ENCODE peak calls at places on chromosomes 11 and 22, in four cellular contexts. A is kidney epithelial cell, I is WERI-Rb-1, P is GM12864. E is an unnamed sample.

GRCh38 chr22:29156507-29156906 is 49.2 kb upstream of the EMID1 start:
- DNase-seq in A (no peak), P (no peak), I (peak), E (no peak)

GRCh38 chr11:63888170-63889086 is 28.5 kb downstream of the RCOR2 start:
- DNase-seq in I (peak), P (no peak), A (peak), E (peak)

GRCh38 chr11:77468527-77468926 is 5.4 kb downstream of the PAK1 start:
- DNase-seq in I (no peak), P (no peak), A (no peak), E (no peak)

GRCh38 chr11:113184498-113184897 is 129.9 kb upstream of the TTC12 start:
- DNase-seq in P (no peak), A (peak), I (no peak), E (no peak)

GRCh38 chr11:120079750-120080610 is 57.9 kb downstream of the TRIM29 start:
- DNase-seq in A (no peak), I (peak), P (no peak), E (no peak)

GRCh38 chr11:2669926-2670469 is 29.8 kb downstream of the KCNQ1OT1 start:
- DNase-seq in I (peak), A (no peak), P (no peak), E (no peak)

GRCh38 chr11:111826322-111826950 is 44.9 kb downstream of the ALG9 start:
- DNase-seq in A (no peak), I (no peak), P (no peak), E (no peak)

GRCh38 chr22:36727927-36728488 is 24.5 kb upstream of the CACNG2 start:
- DNase-seq in P (no peak), I (no peak), A (no peak), E (no peak)

GRCh38 chr11:43943931-43944751 is 1.7 kb downstream of the C11orf96 start:
- DNase-seq in I (peak), P (no peak), A (no peak), E (peak)

GRCh38 chr22:33000342-33001280 is 57.6 kb downstream of the SYN3 start:
- DNase-seq in P (no peak), I (peak), A (no peak), E (peak)

GRCh38 chr11:17259519-17259918 is 17.0 kb upstream of the NUCB2 start:
- DNase-seq in P (no peak), A (no peak), I (no peak), E (no peak)

GRCh38 chr11:13487661-13488030 is 8.2 kb downstream of the PTH start:
- DNase-seq in P (no peak), A (no peak), I (no peak), E (no peak)

GRCh38 chr11:13486926-13487660 is 8.7 kb downstream of the PTH start:
- DNase-seq in I (peak), P (no peak), A (no peak), E (peak)
- H3K4me3 ChIP-seq in I (no peak), P (no peak), A (no peak), E (peak)

DNA sequence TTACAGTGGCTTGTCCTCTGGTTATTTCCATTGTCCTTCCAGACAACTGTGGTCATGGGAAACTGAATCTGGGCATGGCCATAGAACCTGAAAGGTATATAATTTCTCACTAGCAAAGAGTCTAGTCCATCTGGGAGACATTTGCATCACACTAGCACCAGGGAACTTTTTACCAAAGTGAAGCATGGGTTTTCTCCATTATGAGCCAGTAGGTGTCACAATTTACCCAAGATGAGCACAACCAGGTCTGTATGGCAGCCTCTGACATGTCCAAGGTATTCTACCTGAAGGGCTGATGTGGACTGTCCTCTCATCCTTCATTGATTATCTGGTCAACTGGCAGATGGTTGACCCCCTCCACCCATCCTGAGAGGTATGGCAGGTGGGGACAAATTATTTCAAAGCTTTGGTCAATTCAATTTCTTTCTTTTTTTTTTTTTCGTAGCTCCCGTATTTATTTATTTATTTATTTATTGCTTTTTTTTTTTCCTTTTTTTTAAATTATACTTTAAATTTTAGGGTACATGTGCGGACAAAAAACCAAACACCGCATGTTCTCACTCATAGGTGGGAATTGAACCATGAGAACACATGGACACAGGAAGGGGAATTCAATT is 425.9 kb downstream of the TMEM135 start:
- DNase-seq in A (no peak), P (no peak), I (peak), E (no peak)
- TF ChIP-seq CTCF in A (peak), P (peak), I (peak), E (peak)

GRCh38 chr11:506950-507726 is at the start of gene RNH1:
- DNase-seq in P (peak), A (peak), I (peak), E (peak)

GRCh38 chr11:504053-504993 is 2.7 kb downstream of the RNH1 start:
- DNase-seq in A (no peak), P (no peak), I (no peak), E (no peak)

GRCh38 chr11:503179-503981 is 3.7 kb downstream of the RNH1 start:
- DNase-seq in A (no peak), I (no peak), P (peak), E (peak)

GRCh38 chr11:506238-506949 is 648 bp downstream of the RNH1 start:
- DNase-seq in A (peak), P (peak), I (peak), E (peak)

DNA sequence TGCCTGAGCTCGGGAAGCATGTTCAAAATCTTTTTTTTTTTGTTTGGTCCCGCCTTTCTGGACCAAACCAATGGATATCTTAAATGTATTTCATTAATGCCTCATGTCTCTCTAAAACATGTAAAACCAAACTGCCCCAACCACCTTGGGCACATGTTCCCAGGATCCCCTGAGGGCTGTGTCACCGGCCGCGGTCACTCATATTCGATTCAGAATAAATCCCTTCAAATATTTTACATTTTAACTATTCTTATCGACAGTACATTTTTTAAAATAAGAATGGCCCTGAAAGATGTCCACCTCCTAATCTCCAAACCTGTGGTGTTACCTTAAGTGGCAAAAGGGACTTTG is 2.1 kb downstream of the RNH1 start:
- DNase-seq in P (no peak), I (no peak), A (no peak), E (no peak)
- H3K4me3 ChIP-seq in P (peak), I (no peak), A (no peak), E (no peak)

DNA sequence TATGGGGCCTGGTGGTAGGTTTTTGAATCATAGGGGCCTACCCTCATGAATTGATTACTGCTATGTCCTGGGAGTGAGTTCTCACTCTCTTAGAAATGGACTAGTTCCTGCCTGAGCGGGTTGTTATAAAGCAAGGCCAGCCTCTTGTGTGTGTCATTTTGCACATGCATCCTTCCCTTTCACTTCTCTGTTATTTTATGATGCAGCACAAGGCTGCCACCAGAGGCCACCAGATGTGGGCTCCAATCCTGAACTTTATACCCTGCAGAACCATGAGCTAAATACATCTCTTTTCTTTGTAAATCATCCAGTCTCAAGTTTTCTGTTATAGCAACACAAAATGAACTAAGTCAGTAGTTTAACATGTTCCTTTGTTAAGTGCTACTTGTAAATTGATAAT is 251.4 kb downstream of the BLID start:
- DNase-seq in A (no peak), I (no peak), P (no peak), E (no peak)
- TF ChIP-seq CTCF in A (no peak), I (no peak), P (no peak), E (no peak)

DNA sequence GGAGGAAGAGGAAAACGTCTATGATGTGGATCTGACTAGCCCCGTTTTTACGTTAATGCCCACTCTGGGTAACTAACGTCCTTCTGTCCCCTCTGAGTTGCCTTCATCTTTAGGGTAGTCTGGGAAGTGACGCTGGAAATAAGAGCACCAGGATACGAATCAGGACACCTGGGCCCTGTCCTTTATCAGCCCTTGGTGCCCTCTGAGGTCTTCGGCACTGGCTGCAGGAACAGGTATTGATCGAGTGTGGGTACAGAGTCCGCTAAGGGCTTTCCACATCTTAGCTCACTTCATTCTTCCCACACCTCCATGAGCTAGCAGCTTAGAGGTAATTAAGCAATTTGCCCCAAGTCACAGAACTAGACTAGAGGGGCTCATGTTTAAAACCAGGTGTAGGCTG is 223.8 kb downstream of the DBX1 start:
- DNase-seq in A (no peak), I (no peak), P (no peak), E (no peak)
- H3K4me3 ChIP-seq in A (no peak), I (no peak), P (no peak), E (no peak)

DNA sequence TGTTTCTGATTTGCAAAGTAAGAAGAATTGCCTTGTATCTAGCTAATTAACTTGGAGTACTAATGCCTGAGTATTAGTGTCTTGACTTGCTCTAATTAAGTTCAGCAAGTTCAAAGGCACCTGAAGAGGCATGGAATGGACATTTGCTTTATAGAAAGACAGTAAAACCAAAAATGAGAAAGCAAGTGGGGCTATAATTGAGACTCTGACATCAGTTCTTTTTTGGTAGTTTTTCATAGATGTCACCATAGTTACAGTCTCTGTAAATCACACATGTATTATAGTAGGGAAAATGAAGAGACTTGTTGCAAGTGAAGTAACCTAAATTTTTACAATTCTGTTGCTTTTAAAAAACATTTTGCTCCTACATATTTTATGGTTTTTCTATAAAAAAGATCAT is 178.0 kb downstream of the HIPK3 start:
- DNase-seq in I (no peak), P (no peak), A (no peak), E (no peak)
- TF ChIP-seq CTCF in I (no peak), P (no peak), A (no peak), E (no peak)

GRCh38 chr22:50059185-50059880 is 1.2 kb upstream of the TTLL8 start:
- DNase-seq in A (no peak), I (peak), P (no peak), E (no peak)

GRCh38 chr22:50057292-50057867 is 718 bp downstream of the TTLL8 start:
- DNase-seq in I (no peak), A (no peak), P (no peak), E (no peak)

GRCh38 chr22:50059881-50060262 is 1.8 kb upstream of the TTLL8 start:
- DNase-seq in P (no peak), A (no peak), I (no peak), E (no peak)

GRCh38 chr22:50057868-50058311 is at the start of gene TTLL8:
- DNase-seq in P (no peak), I (no peak), A (no peak), E (no peak)

GRCh38 chr22:50058338-50059184 is 463 bp upstream of the TTLL8 start:
- DNase-seq in A (no peak), P (no peak), I (no peak), E (no peak)
- H3K4me3 ChIP-seq in A (no peak), P (no peak), I (no peak), E (no peak)

E was measured in GM06990.